ENCODE peak calls at places on chromosomes 12 and 14, in four cellular contexts. I, W, A and J are unnamed samples.

GRCh38 chr12:66035289-66035961 is 95.1 kb downstream of the LLPH start:
- DNase-seq in A (peak; percentile 69), W (no peak), I (peak; percentile 72), J (peak; percentile 88)

GRCh38 chr12:27531916-27532315 is 7.9 kb downstream of the PPFIBP1 start:
- DNase-seq in I (peak; percentile 35), W (no peak), A (no peak), J (no peak)

GRCh38 chr14:23624830-23625404 is 11.2 kb upstream of the DHRS2 start:
- DNase-seq in I (no peak), W (no peak), A (no peak), J (no peak)

GRCh38 chr14:89171168-89171567 is 245.9 kb downstream of the FOXN3 start:
- DNase-seq in I (peak; percentile 35), W (no peak), A (peak; percentile 44), J (peak; percentile 51)

GRCh38 chr12:45379261-45379660 is 163.4 kb downstream of the ANO6 start:
- DNase-seq in W (no peak), I (peak; percentile 3), A (peak; percentile 17), J (no peak)

GRCh38 chr12:1529862-1530591 is 64.4 kb downstream of the FBXL14 start:
- DNase-seq in A (peak; percentile 12), W (no peak), I (peak; percentile 72), J (peak; percentile 72)

GRCh38 chr14:65696801-65697200 is 284.3 kb downstream of the FUT8 start:
- DNase-seq in W (no peak), I (peak; percentile 57), A (peak; percentile 51), J (peak; percentile 0)

GRCh38 chr14:90388437-90388836 is 8.4 kb upstream of the CALM1 start:
- DNase-seq in W (no peak), A (peak; percentile 86), I (peak; percentile 87), J (peak; percentile 84)

GRCh38 chr14:95046711-95047681 is 110.3 kb downstream of the DICER1 start:
- DNase-seq in A (no peak), I (no peak), W (peak; percentile 78), J (peak; percentile 36)

GRCh38 chr14:106831322-106831720 is 1304.9 kb downstream of the TMEM121 start:
- DNase-seq in A (no peak), W (no peak), I (no peak), J (no peak)

GRCh38 chr12:1350055-1350933 is 244.1 kb downstream of the FBXL14 start:
- DNase-seq in A (peak; percentile 95), W (no peak), I (peak; percentile 80), J (peak; percentile 72)

GRCh38 chr12:123141615-123142517 is 9.0 kb downstream of the PITPNM2 start:
- DNase-seq in I (peak; percentile 91), W (peak; percentile 92), A (peak; percentile 91), J (peak; percentile 81)

GRCh38 chr12:100963381-100963780 is 168.8 kb downstream of the ANO4 start:
- DNase-seq in W (no peak), I (peak; percentile 3), A (no peak), J (peak; percentile 25)

GRCh38 chr12:31387466-31387865 is 61.5 kb upstream of the SINHCAF start:
- DNase-seq in W (no peak), A (no peak), I (no peak), J (no peak)

GRCh38 chr14:93114713-93115068 is 1.0 kb downstream of the ITPK1 start:
- DNase-seq in A (no peak), W (peak; percentile 83), I (no peak), J (peak; percentile 42)

DNA sequence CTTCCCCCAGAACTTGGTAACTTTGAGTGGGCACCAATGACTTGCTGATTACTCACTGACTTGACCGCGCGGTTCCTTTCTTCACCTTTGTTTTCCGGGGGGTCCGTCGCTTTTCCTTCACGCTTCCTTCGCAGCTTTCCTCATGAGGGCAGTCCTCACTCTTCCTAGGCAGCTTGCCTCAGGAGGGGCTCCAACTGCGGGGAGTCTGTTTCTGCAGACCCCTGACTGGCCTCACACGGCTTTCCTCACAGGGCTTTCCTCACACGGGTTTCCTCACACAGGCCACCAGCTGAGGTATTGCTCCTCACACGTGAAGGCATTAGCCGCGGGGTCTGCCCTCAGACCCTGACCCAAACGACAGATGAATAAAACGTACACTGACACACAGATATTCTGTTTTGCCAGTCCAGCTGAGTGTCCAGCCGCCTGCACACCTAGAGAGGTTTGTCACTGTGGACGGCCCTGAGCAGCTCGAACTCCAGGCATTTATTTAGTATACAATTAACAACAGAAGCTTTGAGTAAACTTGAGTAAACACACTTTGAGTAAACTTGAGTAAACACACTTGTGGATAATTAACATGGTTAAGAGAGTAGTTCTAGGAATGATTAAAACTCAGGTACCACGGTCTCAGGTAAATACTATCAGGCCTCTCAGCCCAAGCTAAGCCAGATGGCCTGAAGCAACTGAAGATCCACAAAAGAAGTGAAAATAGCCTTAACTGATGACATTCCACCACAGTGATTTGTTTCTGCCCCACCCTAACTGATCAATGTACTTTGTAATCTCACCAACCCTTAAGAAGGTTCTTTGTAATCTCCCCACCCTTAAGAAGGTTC is 16.1 kb upstream of the LYZ start:
- DNase-seq in I (peak; percentile 4), W (no peak), A (no peak), J (no peak)
- H3K4me1 ChIP-seq in I (no peaks in the 10 kb centered on the region), W (peaks cover 2% of the 10 kb centered on the region), A (no peaks in the 10 kb centered on the region), J (peaks cover 12% of the 10 kb centered on the region)

DNA sequence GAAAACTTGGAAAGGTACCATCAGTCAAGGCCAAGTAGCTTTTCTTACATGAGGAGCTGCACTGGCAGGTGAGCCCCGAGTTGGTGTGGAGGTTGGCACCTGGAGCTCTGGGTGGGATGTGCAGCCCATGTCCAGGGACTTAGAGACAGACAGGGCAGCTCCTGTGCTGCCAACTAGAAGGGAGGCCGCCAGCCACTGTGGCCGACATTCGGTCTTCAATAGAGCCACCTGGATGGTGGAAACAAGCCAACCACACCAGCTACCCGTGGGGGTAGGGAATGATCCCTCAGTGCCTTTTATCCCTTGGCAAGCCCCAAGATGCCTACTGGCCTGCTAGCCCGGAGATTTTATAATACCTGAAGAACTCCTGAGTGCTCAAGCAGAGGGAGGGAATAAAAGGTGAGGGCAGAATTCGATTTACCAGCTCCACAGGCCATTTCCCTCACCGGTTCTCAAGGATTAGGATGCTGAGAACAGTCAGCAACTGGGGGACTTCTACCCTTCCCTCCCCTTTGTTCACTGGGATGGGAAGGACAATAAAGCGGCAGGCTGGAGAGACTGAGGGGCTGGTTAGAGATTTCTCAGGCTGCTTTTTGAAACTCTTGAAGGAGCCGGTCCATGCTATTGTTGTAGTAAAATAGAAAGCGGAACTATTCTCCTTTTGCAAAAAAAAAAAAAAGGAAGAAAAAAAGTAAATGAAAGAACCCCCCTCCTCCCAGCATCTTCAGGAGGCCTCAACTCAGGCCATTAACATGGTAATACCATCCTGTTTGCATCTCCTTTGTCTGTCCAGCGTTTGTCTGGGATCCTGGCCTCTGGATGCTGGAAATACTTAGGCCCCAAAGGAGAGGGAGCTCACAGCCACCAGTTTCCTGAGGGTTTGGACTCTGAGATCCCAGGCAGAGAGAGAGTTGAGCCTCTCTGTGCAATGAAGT is 321.6 kb downstream of the ZFP36L1 start:
- DNase-seq in A (no peak), W (peak; percentile 63), I (no peak), J (no peak)
- H3K9ac ChIP-seq in A (no peak overlapping the region), W (no peak overlapping the region), I (no peak overlapping the region), J (no peak overlapping the region)

GRCh38 chr12:89836026-89836425 is 127.4 kb upstream of the ATP2B1 start:
- DNase-seq in A (no peak), I (no peak), W (no peak), J (no peak)

GRCh38 chr12:89839427-89839826 is 130.8 kb upstream of the ATP2B1 start:
- DNase-seq in I (no peak), A (no peak), W (no peak), J (no peak)

GRCh38 chr12:89838846-89839245 is 130.2 kb upstream of the ATP2B1 start:
- DNase-seq in A (no peak), W (no peak), I (no peak), J (no peak)

GRCh38 chr12:89844539-89844938 is 135.9 kb upstream of the ATP2B1 start:
- DNase-seq in A (no peak), W (no peak), I (no peak), J (no peak)

DNA sequence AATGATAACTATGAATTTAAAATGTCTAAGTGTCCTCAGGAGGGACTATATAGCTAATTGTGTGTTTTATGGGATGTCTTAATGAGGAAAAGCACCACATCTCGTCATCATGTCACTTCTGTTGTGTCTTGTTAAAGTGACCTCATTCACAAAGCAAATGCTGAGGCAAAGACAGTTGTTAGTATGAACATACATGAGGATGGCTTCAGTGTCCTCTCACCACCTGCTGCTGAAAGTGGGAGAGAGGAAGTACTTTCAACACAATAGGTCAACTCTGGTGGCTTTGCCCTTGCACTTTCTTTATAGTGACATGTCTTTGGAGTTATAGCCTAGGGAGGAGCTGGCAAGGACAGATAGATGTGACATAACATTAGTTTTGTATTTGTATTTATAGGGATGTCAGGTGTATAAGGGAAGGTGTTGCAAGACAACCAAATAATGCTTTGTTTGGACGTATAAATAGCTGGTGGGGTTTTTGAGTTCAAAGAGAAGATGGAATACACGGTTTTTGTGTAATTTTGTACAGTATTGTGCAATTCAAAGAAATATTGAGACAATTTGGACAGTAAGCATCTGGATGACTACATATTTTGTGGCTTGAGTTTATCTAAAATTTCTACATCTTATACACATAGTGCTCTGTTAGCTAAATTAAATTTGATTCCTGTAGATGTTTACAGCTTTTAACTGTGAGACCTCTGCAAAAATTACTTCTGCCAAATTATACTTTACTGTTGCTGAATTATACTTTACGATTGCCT is 131.7 kb upstream of the ATP2B1 start:
- DNase-seq in I (no peak), A (no peak), W (no peak), J (peak; percentile 70)
- H3K4me1 ChIP-seq in I (no peaks in the 10 kb centered on the region), A (no peaks in the 10 kb centered on the region), W (no peaks in the 10 kb centered on the region), J (peaks cover 3% of the 10 kb centered on the region)

DNA sequence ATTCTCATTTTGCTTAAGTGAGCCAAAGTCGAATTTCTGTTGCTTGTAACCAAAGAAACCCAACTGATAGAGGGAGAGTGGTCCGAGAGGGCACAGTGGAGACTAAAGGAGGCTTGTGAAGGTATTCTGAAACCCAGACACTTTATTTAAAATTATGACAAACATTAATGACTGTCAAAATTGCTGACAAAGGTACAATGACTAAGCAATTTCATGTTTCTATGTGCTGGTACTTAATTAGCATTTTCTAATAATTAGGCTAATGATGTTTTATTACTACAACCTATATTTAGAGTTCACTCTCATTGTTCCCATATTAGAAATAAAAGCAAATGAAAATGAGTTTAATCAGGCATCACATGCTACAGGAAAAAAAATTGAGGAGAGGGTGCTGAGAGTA is 116.4 kb downstream of the PTGER2 start:
- DNase-seq in A (no peak), W (no peak), I (no peak), J (no peak)
- H3K9ac ChIP-seq in A (no peak overlapping the region), W (no peak overlapping the region), I (no peak overlapping the region), J (no peak overlapping the region)

GRCh38 chr12:131091413-131091975 is 137.8 kb downstream of the ADGRD1 start:
- DNase-seq in A (no peak), W (no peak), I (peak; percentile 42), J (no peak)
- H3K4me1 ChIP-seq in A (no peaks in the 10 kb centered on the region), W (no peaks in the 10 kb centered on the region), I (no peaks in the 10 kb centered on the region), J (no peaks in the 10 kb centered on the region)

DNA sequence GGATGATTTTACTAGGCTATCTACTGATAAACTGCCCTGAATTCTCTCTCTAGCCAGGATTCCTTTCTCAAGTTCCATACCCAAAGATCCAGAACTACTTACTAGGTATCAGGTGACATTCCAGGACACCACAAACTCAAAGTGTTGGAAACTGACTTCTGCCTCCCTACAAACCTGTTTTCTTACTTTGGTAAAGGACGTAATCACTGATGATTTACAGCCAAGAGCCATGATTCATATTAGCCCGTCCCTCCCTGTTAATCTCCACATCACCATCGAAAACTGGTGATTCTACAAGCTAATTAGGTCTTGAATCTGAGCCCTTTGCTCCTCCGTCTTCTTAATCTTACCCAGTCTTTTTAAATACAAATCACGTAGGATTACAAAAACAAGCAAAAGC is 1.1 kb upstream of the ATG14 start:
- DNase-seq in W (no peak), I (peak; percentile 63), A (peak; percentile 43), J (no peak)
- H3K9ac ChIP-seq in W (no peak overlapping the region), I (peak overlapping the region; percentile 96), A (no peak overlapping the region), J (no peak overlapping the region)